ENCODE peak calls at places on chromosomes 3 and 15, in nine cellular contexts. Z is PC-3; P is fibroblast of the conjunctiva; A is stimulated activated CD4-positive, alpha-beta T cell treated with anti-CD3 and anti-CD28 coated beads, Interleukin-2, amount 100 ng/mL, for 48 hours; C is T-helper 2 cell; L is HT-29; V is neural crest cell; T is EH; I is upper lobe of left lung. O is an unnamed sample.

GRCh38 chr3:122397136-122397645 is 13.2 kb downstream of the FAM162A start:
- DNase-seq in P (no peak), A (no peak), I (no peak), T (peak), C (no peak), V (no peak), L (no peak), Z (no peak), O (no peak)

GRCh38 chr3:189673535-189673934 is 42.3 kb downstream of the TP63 start:
- DNase-seq in V (no peak), A (no peak), Z (no peak), T (no peak), L (no peak), C (no peak), P (no peak), I (no peak), O (no peak)

GRCh38 chr3:10950476-10951294 is 41.9 kb upstream of the SLC6A1 start:
- DNase-seq in L (peak), I (peak), V (peak), A (no peak), Z (peak), P (peak), C (no peak), T (peak), O (no peak)

GRCh38 chr3:113948015-113948917 is 453 bp downstream of the ZDHHC23 start:
- DNase-seq in A (peak), Z (peak), I (peak), C (peak), V (peak), L (peak), P (no peak), T (peak), O (no peak)

GRCh38 chr3:126983276-126983652 is 349 bp downstream of the PLXNA1 start:
- DNase-seq in I (no peak), L (no peak), Z (no peak), T (peak), A (no peak), V (no peak), P (no peak), C (no peak), O (no peak)

GRCh38 chr15:40844543-40844981 is 714 bp downstream of the SPINT1 start:
- DNase-seq in V (no peak), Z (peak), L (peak), A (peak), I (peak), T (peak), P (no peak), C (no peak), O (no peak)

GRCh38 chr3:20225769-20226168 is 39.8 kb upstream of the SGO1 start:
- DNase-seq in I (no peak), L (peak), Z (peak), C (no peak), A (no peak), T (peak), V (no peak), P (peak), O (no peak)

GRCh38 chr3:42195879-42196330 is 70.1 kb downstream of the CCK start:
- DNase-seq in L (no peak), I (peak), A (no peak), V (no peak), Z (no peak), T (peak), C (no peak), P (no peak), O (no peak)

GRCh38 chr3:30581982-30582381 is 24.4 kb upstream of the TGFBR2 start:
- DNase-seq in P (no peak), A (no peak), L (no peak), T (no peak), I (no peak), Z (no peak), V (no peak), C (no peak), O (no peak)

GRCh38 chr15:72161351-72162132 is 36.0 kb downstream of the GRAMD2A start:
- DNase-seq in T (no peak), C (no peak), V (no peak), L (no peak), P (no peak), A (no peak), I (no peak), Z (no peak), O (no peak)

GRCh38 chr3:96172917-96173316 is 641.5 kb upstream of the EPHA6 start:
- DNase-seq in Z (no peak), I (no peak), P (no peak), T (no peak), V (no peak), C (no peak), A (no peak), L (no peak), O (no peak)

GRCh38 chr15:57761562-57761961 is 55.0 kb downstream of the POLR2M start:
- DNase-seq in C (no peak), A (no peak), I (no peak), T (peak), V (no peak), Z (no peak), P (no peak), L (no peak), O (no peak)

GRCh38 chr3:183254816-183255730 is 2.0 kb downstream of the B3GNT5 start:
- DNase-seq in L (peak), C (no peak), T (no peak), Z (peak), P (no peak), A (no peak), V (no peak), I (no peak), O (no peak)

GRCh38 chr3:127233371-127233770 is 40.4 kb downstream of the PRR23E start:
- DNase-seq in T (peak), A (no peak), P (no peak), I (no peak), L (peak), C (no peak), V (no peak), Z (peak), O (no peak)

GRCh38 chr3:160801386-160802118 is 45.5 kb downstream of the PPM1L start:
- DNase-seq in C (no peak), I (peak), Z (peak), V (no peak), T (no peak), L (no peak), P (peak), A (peak), O (peak)

O was measured in skeletal muscle cell.